ENCODE peak calls at places on chromosomes 11 and 22, in six cellular contexts. One of them, this sample, is unnamed.

GRCh38 chr11:131457163-131457562 is 86.7 kb downstream of the NTM start:
- DNase-seq in body of pancreas: no peak
- DNase-seq in adipocyte: no peak
- DNase-seq in mucosa of descending colon: no peak
- DNase-seq in retinal pigment epithelial cell: no peak
- DNase-seq in tibial nerve: no peak
- DNase-seq in this sample: no peak

GRCh38 chr11:7668464-7668863 is 4.8 kb downstream of the CYB5R2 start:
- DNase-seq in body of pancreas: no peak
- DNase-seq in adipocyte: no peak
- DNase-seq in mucosa of descending colon: no peak
- DNase-seq in retinal pigment epithelial cell: no peak
- DNase-seq in tibial nerve: no peak
- DNase-seq in this sample: no peak

GRCh38 chr22:26751217-26751616 is 93.8 kb downstream of the MIAT start:
- DNase-seq in body of pancreas: no peak
- DNase-seq in adipocyte: no peak
- DNase-seq in mucosa of descending colon: no peak
- DNase-seq in retinal pigment epithelial cell: peak
- DNase-seq in tibial nerve: no peak
- DNase-seq in this sample: no peak

GRCh38 chr11:95455228-95455627 is 224.2 kb upstream of the SESN3 start:
- DNase-seq in body of pancreas: no peak
- DNase-seq in adipocyte: no peak
- DNase-seq in mucosa of descending colon: no peak
- DNase-seq in retinal pigment epithelial cell: no peak
- DNase-seq in tibial nerve: no peak
- DNase-seq in this sample: no peak

GRCh38 chr11:16341853-16342252 is 14.5 kb downstream of the SOX6 start:
- DNase-seq in body of pancreas: no peak
- DNase-seq in adipocyte: no peak
- DNase-seq in mucosa of descending colon: no peak
- DNase-seq in retinal pigment epithelial cell: no peak
- DNase-seq in tibial nerve: no peak
- DNase-seq in this sample: no peak

GRCh38 chr11:25052844-25053243 is 556.0 kb downstream of the LUZP2 start:
- DNase-seq in body of pancreas: no peak
- DNase-seq in adipocyte: no peak
- DNase-seq in mucosa of descending colon: no peak
- DNase-seq in retinal pigment epithelial cell: no peak
- DNase-seq in tibial nerve: no peak
- DNase-seq in this sample: no peak

GRCh38 chr22:35631597-35631996 is 14.5 kb upstream of the MB start:
- DNase-seq in body of pancreas: peak
- DNase-seq in adipocyte: peak
- DNase-seq in mucosa of descending colon: no peak
- DNase-seq in retinal pigment epithelial cell: no peak
- DNase-seq in tibial nerve: no peak
- DNase-seq in this sample: no peak

GRCh38 chr11:126628790-126629621 is 273.5 kb downstream of the ST3GAL4 start:
- DNase-seq in body of pancreas: no peak
- DNase-seq in adipocyte: peak
- DNase-seq in mucosa of descending colon: no peak
- DNase-seq in retinal pigment epithelial cell: no peak
- DNase-seq in tibial nerve: no peak
- DNase-seq in this sample: peak

GRCh38 chr11:133821776-133822175 is 23.5 kb downstream of the SPATA19 start:
- DNase-seq in body of pancreas: peak
- DNase-seq in adipocyte: no peak
- DNase-seq in mucosa of descending colon: no peak
- DNase-seq in retinal pigment epithelial cell: no peak
- DNase-seq in tibial nerve: no peak
- DNase-seq in this sample: no peak

GRCh38 chr11:1461806-1462455 is 24.6 kb downstream of the MOB2 start:
- DNase-seq in body of pancreas: no peak
- DNase-seq in adipocyte: no peak
- DNase-seq in mucosa of descending colon: no peak
- DNase-seq in retinal pigment epithelial cell: no peak
- DNase-seq in tibial nerve: no peak
- DNase-seq in this sample: no peak

GRCh38 chr11:73950869-73951710 is at the start of gene DNAJB13:
- DNase-seq in body of pancreas: peak
- DNase-seq in adipocyte: peak
- DNase-seq in mucosa of descending colon: no peak
- DNase-seq in retinal pigment epithelial cell: no peak
- DNase-seq in tibial nerve: no peak
- DNase-seq in this sample: peak

GRCh38 chr22:19878461-19879247 is 24.0 kb upstream of the GNB1L start:
- DNase-seq in body of pancreas: no peak
- DNase-seq in adipocyte: peak
- DNase-seq in mucosa of descending colon: peak
- DNase-seq in retinal pigment epithelial cell: no peak
- DNase-seq in tibial nerve: peak
- DNase-seq in this sample: peak

GRCh38 chr22:18992543-18993198 is 56.6 kb upstream of the PRODH start:
- DNase-seq in body of pancreas: no peak
- DNase-seq in adipocyte: no peak
- DNase-seq in mucosa of descending colon: no peak
- DNase-seq in retinal pigment epithelial cell: no peak
- DNase-seq in tibial nerve: no peak
- DNase-seq in this sample: no peak

GRCh38 chr11:92130432-92130831 is 94.2 kb upstream of the FAT3 start:
- DNase-seq in body of pancreas: no peak
- DNase-seq in adipocyte: no peak
- DNase-seq in mucosa of descending colon: no peak
- DNase-seq in retinal pigment epithelial cell: no peak
- DNase-seq in tibial nerve: no peak
- DNase-seq in this sample: no peak

GRCh38 chr11:117075186-117075585 is 23.0 kb downstream of the SIK3 start:
- DNase-seq in body of pancreas: no peak
- DNase-seq in adipocyte: no peak
- DNase-seq in mucosa of descending colon: no peak
- DNase-seq in retinal pigment epithelial cell: no peak
- DNase-seq in tibial nerve: no peak
- DNase-seq in this sample: peak

GRCh38 chr11:112962854-112963367 is 1.7 kb downstream of the NCAM1 start:
- DNase-seq in body of pancreas: peak
- DNase-seq in adipocyte: no peak
- DNase-seq in mucosa of descending colon: peak
- DNase-seq in retinal pigment epithelial cell: no peak
- DNase-seq in tibial nerve: no peak
- DNase-seq in this sample: no peak

GRCh38 chr22:26894766-26895485 is 237.5 kb downstream of the MIAT start:
- DNase-seq in body of pancreas: peak
- DNase-seq in adipocyte: peak
- DNase-seq in mucosa of descending colon: no peak
- DNase-seq in retinal pigment epithelial cell: peak
- DNase-seq in tibial nerve: no peak
- DNase-seq in this sample: peak

GRCh38 chr11:125372911-125373310 is 123.2 kb downstream of the FEZ1 start:
- DNase-seq in body of pancreas: no peak
- DNase-seq in adipocyte: no peak
- DNase-seq in mucosa of descending colon: no peak
- DNase-seq in retinal pigment epithelial cell: no peak
- DNase-seq in tibial nerve: no peak
- DNase-seq in this sample: no peak

GRCh38 chr11:134027671-134028070 is 41.2 kb upstream of the JAM3 start:
- DNase-seq in body of pancreas: no peak
- DNase-seq in adipocyte: no peak
- DNase-seq in mucosa of descending colon: no peak
- DNase-seq in retinal pigment epithelial cell: no peak
- DNase-seq in tibial nerve: no peak
- DNase-seq in this sample: no peak

GRCh38 chr11:72326151-72326842 is 82.3 kb upstream of the PHOX2A start:
- DNase-seq in body of pancreas: no peak
- DNase-seq in adipocyte: peak
- DNase-seq in mucosa of descending colon: no peak
- DNase-seq in retinal pigment epithelial cell: no peak
- DNase-seq in tibial nerve: no peak
- DNase-seq in this sample: peak

GRCh38 chr11:44248109-44248508 is 61.8 kb downstream of the ALX4 start:
- DNase-seq in body of pancreas: no peak
- DNase-seq in adipocyte: no peak
- DNase-seq in mucosa of descending colon: no peak
- DNase-seq in retinal pigment epithelial cell: no peak
- DNase-seq in tibial nerve: no peak
- DNase-seq in this sample: no peak

GRCh38 chr11:113417428-113417827 is 29.8 kb downstream of the ANKK1 start:
- DNase-seq in body of pancreas: no peak
- DNase-seq in adipocyte: no peak
- DNase-seq in mucosa of descending colon: no peak
- DNase-seq in retinal pigment epithelial cell: no peak
- DNase-seq in tibial nerve: no peak
- DNase-seq in this sample: no peak

GRCh38 chr22:40485813-40486610 is 115.6 kb downstream of the SGSM3 start:
- DNase-seq in body of pancreas: no peak
- DNase-seq in adipocyte: peak
- DNase-seq in mucosa of descending colon: no peak
- DNase-seq in retinal pigment epithelial cell: no peak
- DNase-seq in tibial nerve: no peak
- DNase-seq in this sample: no peak

DNA sequence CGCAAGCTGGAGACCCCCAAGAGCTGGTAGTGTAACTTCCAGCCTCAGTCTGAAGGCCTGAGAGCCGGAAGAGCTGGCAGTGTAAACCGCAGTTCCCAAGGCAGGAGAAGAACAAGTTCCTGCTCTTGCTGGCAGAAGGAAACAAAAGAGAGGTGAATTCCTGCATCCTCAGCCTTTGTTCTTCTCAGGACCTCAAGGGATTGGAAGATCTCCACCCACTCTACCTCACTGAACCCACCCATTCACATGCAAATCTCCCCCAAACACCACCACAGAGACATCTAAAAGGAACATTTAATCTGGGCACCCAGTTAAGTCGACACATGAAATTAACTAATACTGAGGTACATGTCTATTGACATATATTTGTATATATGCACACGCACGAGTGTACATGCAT is 1310.3 kb downstream of the TBC1D22A start:
- DNase-seq in body of pancreas: no peak
- DNase-seq in adipocyte: no peak
- DNase-seq in mucosa of descending colon: no peak
- DNase-seq in retinal pigment epithelial cell: no peak
- DNase-seq in tibial nerve: no peak
- DNase-seq in this sample: no peak
- H3K4me3 ChIP-seq in body of pancreas: no peak
- H3K4me3 ChIP-seq in adipocyte: no peak
- H3K4me3 ChIP-seq in mucosa of descending colon: no peak
- H3K4me3 ChIP-seq in retinal pigment epithelial cell: no peak
- H3K4me3 ChIP-seq in tibial nerve: no peak
- H3K4me3 ChIP-seq in this sample: no peak

DNA sequence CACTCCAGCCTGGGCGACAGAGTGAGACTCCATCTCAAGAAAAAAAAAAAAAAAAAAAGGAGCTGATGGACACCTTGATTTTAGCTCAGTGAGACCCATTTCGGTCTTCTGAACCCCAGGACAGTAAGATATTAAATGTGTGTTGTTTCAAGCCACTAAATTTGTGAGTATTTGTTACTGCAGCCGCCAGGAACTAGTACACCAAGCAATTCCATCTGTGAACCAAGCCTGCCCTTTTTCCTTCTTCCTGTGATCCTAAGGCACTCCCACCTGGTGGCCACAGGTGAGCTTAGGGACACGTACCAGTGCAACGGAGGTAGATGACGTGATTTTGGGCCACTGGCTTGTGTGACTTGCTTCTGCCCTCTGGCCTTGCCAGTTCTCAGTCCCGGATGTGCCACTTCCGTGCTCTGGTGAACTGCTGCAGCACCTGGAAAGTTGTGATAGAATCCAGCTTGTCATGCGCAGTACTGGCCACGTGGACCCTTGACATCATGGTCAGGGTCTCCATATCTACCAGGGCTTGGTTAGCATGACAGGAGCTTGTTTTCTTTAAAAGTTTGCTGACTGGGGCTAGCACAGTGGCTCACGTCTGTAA is 19.6 kb upstream of the ATXN10 start:
- DNase-seq in body of pancreas: no peak
- DNase-seq in adipocyte: no peak
- DNase-seq in mucosa of descending colon: no peak
- DNase-seq in retinal pigment epithelial cell: no peak
- DNase-seq in tibial nerve: no peak
- DNase-seq in this sample: no peak
- H3K4me3 ChIP-seq in body of pancreas: no peak
- H3K4me3 ChIP-seq in adipocyte: no peak
- H3K4me3 ChIP-seq in mucosa of descending colon: no peak
- H3K4me3 ChIP-seq in retinal pigment epithelial cell: no peak
- H3K4me3 ChIP-seq in tibial nerve: no peak
- H3K4me3 ChIP-seq in this sample: no peak

GRCh38 chr22:24289781-24290181 is 19.1 kb downstream of the SPECC1L start:
- DNase-seq in body of pancreas: no peak
- DNase-seq in adipocyte: peak
- DNase-seq in mucosa of descending colon: no peak
- DNase-seq in retinal pigment epithelial cell: no peak
- DNase-seq in tibial nerve: no peak
- DNase-seq in this sample: no peak
- H3K4me3 ChIP-seq in body of pancreas: no peak
- H3K4me3 ChIP-seq in adipocyte: peak
- H3K4me3 ChIP-seq in mucosa of descending colon: no peak
- H3K4me3 ChIP-seq in retinal pigment epithelial cell: no peak
- H3K4me3 ChIP-seq in tibial nerve: no peak
- H3K4me3 ChIP-seq in this sample: peak

GRCh38 chr22:31504282-31504681 is 7.9 kb downstream of the SFI1 start:
- DNase-seq in body of pancreas: no peak
- DNase-seq in adipocyte: no peak
- DNase-seq in mucosa of descending colon: no peak
- DNase-seq in retinal pigment epithelial cell: no peak
- DNase-seq in tibial nerve: no peak
- DNase-seq in this sample: peak

GRCh38 chr22:31508536-31508935 is 12.2 kb downstream of the SFI1 start:
- DNase-seq in body of pancreas: no peak
- DNase-seq in adipocyte: no peak
- DNase-seq in mucosa of descending colon: no peak
- DNase-seq in retinal pigment epithelial cell: no peak
- DNase-seq in tibial nerve: no peak
- DNase-seq in this sample: no peak

DNA sequence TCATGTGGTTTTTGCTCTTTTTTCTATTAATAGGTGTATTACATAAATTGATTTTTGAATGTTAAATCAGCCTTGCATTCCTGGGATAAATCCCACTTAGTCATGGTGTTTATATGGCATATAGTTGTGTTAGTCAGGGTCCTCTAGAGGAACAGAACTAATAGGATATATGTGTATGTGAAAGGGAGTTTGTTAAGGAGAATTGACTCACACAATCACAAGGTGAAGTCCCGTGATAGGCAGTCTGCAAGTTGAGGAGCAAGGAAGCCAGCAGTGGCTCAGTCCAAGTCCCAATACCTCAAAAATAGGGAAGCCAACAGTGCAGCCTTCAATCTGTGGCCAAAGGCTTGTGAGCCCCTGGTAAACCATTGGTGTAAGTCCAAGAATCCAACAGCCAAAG is 12.7 kb downstream of the SFI1 start:
- DNase-seq in body of pancreas: no peak
- DNase-seq in adipocyte: no peak
- DNase-seq in mucosa of descending colon: no peak
- DNase-seq in retinal pigment epithelial cell: peak
- DNase-seq in tibial nerve: no peak
- DNase-seq in this sample: no peak
- H3K4me3 ChIP-seq in body of pancreas: no peak
- H3K4me3 ChIP-seq in adipocyte: no peak
- H3K4me3 ChIP-seq in mucosa of descending colon: no peak
- H3K4me3 ChIP-seq in retinal pigment epithelial cell: no peak
- H3K4me3 ChIP-seq in tibial nerve: no peak
- H3K4me3 ChIP-seq in this sample: no peak

GRCh38 chr22:38418589-38418988 is 36.4 kb downstream of the KCNJ4 start:
- DNase-seq in body of pancreas: no peak
- DNase-seq in adipocyte: no peak
- DNase-seq in mucosa of descending colon: peak
- DNase-seq in retinal pigment epithelial cell: no peak
- DNase-seq in tibial nerve: no peak
- DNase-seq in this sample: no peak
- H3K4me3 ChIP-seq in body of pancreas: no peak
- H3K4me3 ChIP-seq in adipocyte: no peak
- H3K4me3 ChIP-seq in mucosa of descending colon: no peak
- H3K4me3 ChIP-seq in retinal pigment epithelial cell: no peak
- H3K4me3 ChIP-seq in tibial nerve: no peak
- H3K4me3 ChIP-seq in this sample: no peak

This sample was measured in foreskin fibroblast.